ENCODE peak calls at places on chromosomes 1 and 21, in five cellular contexts. Y is G401, M is IMR-90, B is BE2C, I is memory B cell. R is an unnamed sample.
A peak's percentile ranks its signal among the peaks of the same experiment; 100 is the strongest.

GRCh38 chr1:36771222-36771621 is 263.1 kb downstream of the GRIK3 start:
- DNase-seq in I (no peak), M (no peak), Y (no peak), B (no peak), R (no peak)

GRCh38 chr1:35845766-35846165 is 37.2 kb upstream of the AGO1 start:
- DNase-seq in M (peak; percentile 12), I (no peak), Y (no peak), B (peak; percentile 5), R (no peak)

GRCh38 chr1:203553501-203553900 is 59.5 kb downstream of the OPTC start:
- DNase-seq in B (no peak), I (no peak), M (no peak), Y (no peak), R (no peak)

GRCh38 chr1:43525995-43526394 is 4.7 kb upstream of the PTPRF start:
- DNase-seq in M (peak; percentile 67), I (no peak), B (no peak), Y (no peak), R (no peak)

GRCh38 chr1:55718758-55719671 is 503.9 kb upstream of the USP24 start:
- DNase-seq in M (peak; percentile 100), I (no peak), Y (peak; percentile 21), B (no peak), R (no peak)

GRCh38 chr1:116460261-116460660 is 87.2 kb downstream of the ATP1A1 start:
- DNase-seq in Y (no peak), I (no peak), B (no peak), M (no peak), R (no peak)

GRCh38 chr1:246020231-246020954 is 486.7 kb downstream of the SMYD3 start:
- DNase-seq in I (no peak), M (no peak), Y (no peak), B (no peak), R (no peak)

GRCh38 chr21:43603641-43604504 is 55.4 kb downstream of the HSF2BP start:
- DNase-seq in Y (no peak), B (peak; percentile 30), M (peak; percentile 67), I (no peak), R (no peak)

R was measured in activated T-helper 9 cell treated with anti-CD3 and anti-CD28 coated beads, Interleukin-2, amount 50 U/mL, for 16 hours.